ENCODE peak calls at places on chromosomes 1 and 21, in seven cellular contexts. X is mesenchymal stem cell, B is H9, T is mesendoderm, U is IMR-90, S is trophoblast cell, C is H1. G is an unnamed sample.

GRCh38 chr1:154157520-154158306 is 2.8 kb upstream of the NUP210L start:
- DNase-seq in U (peak; percentile 31), B (no peak), S (peak; percentile 35), C (no peak), X (no peak), T (peak; percentile 45), G (peak; percentile 6)

GRCh38 chr21:37208741-37209225 is 58.4 kb downstream of the VPS26C start:
- DNase-seq in T (no peak), C (no peak), S (no peak), X (no peak), U (no peak), B (no peak), G (no peak)

GRCh38 chr1:42006093-42006492 is 87.4 kb upstream of the HIVEP3 start:
- DNase-seq in T (no peak), C (no peak), S (no peak), B (no peak), X (no peak), U (no peak), G (no peak)

GRCh38 chr1:212638419-212639151 is 30.0 kb downstream of the ATF3 start:
- DNase-seq in T (no peak), X (peak; percentile 67), C (no peak), B (no peak), U (peak; percentile 76), S (no peak), G (no peak)

GRCh38 chr1:207892764-207893163 is 18.2 kb downstream of the CD34 start:
- DNase-seq in S (no peak), B (no peak), C (no peak), X (no peak), T (no peak), U (no peak), G (no peak)

GRCh38 chr1:83996621-83997020 is 2.3 kb downstream of the TTLL7 start:
- DNase-seq in T (no peak), U (peak; percentile 78), C (no peak), B (no peak), S (no peak), X (peak; percentile 59), G (no peak)

GRCh38 chr1:198623920-198624647 is 14.8 kb upstream of the PTPRC start:
- DNase-seq in T (no peak), U (peak; percentile 71), S (no peak), X (peak; percentile 33), C (no peak), B (no peak), G (no peak)

GRCh38 chr1:206895320-206895719 is 1.9 kb upstream of the IL24 start:
- DNase-seq in S (peak; percentile 94), B (no peak), X (no peak), C (no peak), U (no peak), T (peak; percentile 60), G (no peak)

GRCh38 chr1:18738126-18738525 is 107.5 kb downstream of the PAX7 start:
- DNase-seq in T (no peak), C (no peak), X (no peak), U (no peak), S (no peak), B (no peak), G (no peak)

GRCh38 chr21:42112857-42113256 is 41.7 kb downstream of the UMODL1 start:
- DNase-seq in S (no peak), X (peak; percentile 62), B (no peak), C (no peak), U (peak; percentile 68), T (no peak), G (no peak)

GRCh38 chr1:185155600-185156320 is 993 bp downstream of the TRMT1L start:
- DNase-seq in B (no peak), X (peak; percentile 59), C (no peak), T (no peak), U (peak; percentile 52), S (peak; percentile 8), G (peak; percentile 3)

DNA sequence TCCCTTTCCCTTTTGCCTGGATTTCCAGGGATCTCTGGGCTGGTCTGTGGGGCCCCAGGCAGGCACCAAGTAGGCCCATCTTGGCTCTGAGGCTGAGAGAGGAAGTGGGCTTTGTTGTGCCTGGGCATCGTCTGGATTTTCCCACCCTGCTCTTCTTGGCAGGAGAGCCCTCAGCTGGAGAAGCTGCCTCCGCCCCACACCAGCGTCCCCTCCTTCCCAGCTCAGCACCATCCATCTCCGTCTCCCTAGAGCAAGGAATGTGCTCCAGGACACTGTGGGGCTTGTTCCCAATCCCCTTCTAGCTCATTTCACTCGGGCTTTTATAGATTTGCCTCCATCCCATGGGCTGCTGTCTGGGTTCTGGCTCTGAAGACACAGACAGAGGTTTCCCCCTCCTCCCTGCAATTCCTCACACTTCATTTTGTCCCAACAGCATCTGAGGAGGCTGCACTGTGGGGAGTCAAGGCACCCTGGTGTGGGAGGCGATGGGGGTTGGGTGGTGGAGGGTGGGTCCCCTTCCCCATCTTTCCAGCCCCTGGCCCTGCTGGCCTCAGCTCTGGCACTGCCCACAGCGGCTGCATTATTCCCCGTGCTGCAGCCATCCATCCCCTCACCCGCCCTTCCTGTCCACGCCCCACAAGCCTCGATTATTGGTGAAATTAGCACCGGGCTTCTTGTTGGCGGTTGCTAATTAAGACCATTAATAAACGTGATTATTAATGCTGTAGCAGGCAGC is 21.6 kb downstream of the RHBG start:
- DNase-seq in B (no peak), S (no peak), C (no peak), X (no peak), U (no peak), T (no peak), G (no peak)
- H3K4me2 ChIP-seq in B (no peak overlapping the region), S (no peak overlapping the region), C (no peak overlapping the region), X (no peak overlapping the region), U (no peak overlapping the region), T (no peak overlapping the region), G (no peak overlapping the region)

DNA sequence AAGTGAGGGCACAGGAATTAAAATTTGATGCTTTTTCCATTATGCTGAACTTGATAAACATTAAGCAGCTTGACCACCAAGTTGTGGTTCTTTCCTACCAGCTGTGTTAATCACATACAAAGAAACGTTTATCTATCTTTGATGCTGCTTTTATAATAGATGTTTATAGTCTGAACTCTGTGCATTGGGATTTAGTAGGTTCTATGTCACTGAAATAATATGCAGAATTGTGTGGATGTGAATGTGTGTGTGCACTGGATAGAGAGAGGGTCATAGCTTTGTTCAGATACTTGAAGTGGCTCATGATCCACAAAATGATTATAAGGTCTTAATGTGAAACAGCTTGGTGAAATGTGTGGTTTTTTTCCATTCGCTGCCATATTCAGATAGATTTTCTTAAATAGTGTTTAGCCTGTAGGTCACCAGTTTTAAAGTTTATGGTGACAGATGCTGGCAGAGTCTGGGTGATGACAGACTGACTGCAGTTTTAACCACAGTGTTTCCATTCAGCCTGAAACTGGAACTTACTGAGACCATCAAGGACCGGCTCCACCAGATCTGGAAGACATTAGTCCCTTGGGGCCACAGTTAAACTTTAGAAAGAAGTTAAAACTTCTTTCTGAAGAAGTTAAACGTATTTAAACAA is 10.2 kb downstream of the DDI2 start:
- DNase-seq in S (no peak), B (no peak), C (no peak), X (peak; percentile 38), T (no peak), U (peak; percentile 26), G (no peak)
- H3K27ac ChIP-seq in S (no peak overlapping the region), B (no peak overlapping the region), C (no peak overlapping the region), X (no peak overlapping the region), T (no peak overlapping the region), U (no peak overlapping the region), G (no peak overlapping the region)

GRCh38 chr1:74426208-74426932 is 86.0 kb downstream of the LRRC53 start:
- DNase-seq in S (no peak), T (no peak), C (no peak), U (peak; percentile 17), B (no peak), X (no peak), G (no peak)

GRCh38 chr1:74427676-74428075 is 84.7 kb downstream of the LRRC53 start:
- DNase-seq in T (no peak), X (no peak), U (peak; percentile 72), C (no peak), S (no peak), B (no peak), G (no peak)

GRCh38 chr1:74425669-74426068 is 86.7 kb downstream of the LRRC53 start:
- DNase-seq in C (no peak), X (no peak), B (no peak), U (peak; percentile 65), T (no peak), S (no peak), G (no peak)

GRCh38 chr1:74432325-74432724 is 80.1 kb downstream of the LRRC53 start:
- DNase-seq in X (no peak), U (no peak), B (no peak), C (no peak), S (no peak), T (no peak), G (no peak)

DNA sequence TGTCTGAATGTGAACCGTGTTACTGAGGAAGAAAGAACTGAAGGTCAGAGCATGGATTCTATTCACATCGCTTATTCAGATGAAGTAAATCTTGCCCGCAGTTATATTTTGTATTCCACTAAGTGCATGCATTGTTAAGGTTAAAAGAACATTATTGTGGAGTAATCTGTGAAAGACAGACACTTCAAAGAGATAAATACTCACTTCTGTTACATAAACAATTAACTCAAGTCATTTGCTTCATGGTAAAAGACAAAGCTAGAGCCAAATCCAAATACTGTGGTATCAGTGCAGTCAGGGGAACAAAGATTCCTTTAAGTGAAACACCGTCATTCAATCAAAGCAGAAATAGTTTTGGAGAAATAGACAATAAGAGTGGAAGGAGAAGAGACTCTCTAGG is 81.9 kb downstream of the LRRC53 start:
- DNase-seq in S (no peak), B (no peak), X (no peak), T (no peak), U (no peak), C (no peak), G (no peak)
- H3K4ac ChIP-seq in S (no peak overlapping the region), B (no peak overlapping the region), X (no peak overlapping the region), T (no peak overlapping the region), U (no peak overlapping the region), C (no peak overlapping the region), G (no peak overlapping the region)

DNA sequence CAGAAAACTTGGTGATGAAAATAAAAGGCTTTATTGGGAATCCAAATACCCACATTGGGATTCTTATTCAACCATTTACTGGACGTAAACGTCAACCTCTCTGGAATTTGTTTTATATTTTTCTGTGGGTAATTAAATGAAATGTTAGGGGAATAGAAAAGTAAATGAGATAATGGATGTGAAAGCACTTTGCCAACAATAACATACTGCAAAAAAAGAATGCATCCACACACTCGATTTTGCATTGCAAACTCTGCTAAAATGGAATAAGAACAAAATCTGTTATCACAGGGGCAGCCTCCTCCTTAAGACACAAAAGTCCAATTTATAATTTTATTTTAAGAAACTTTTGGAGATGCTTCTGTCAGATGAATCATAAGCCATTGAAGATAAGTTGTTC is 88.4 kb downstream of the ERG start:
- DNase-seq in T (no peak), B (no peak), C (no peak), X (no peak), U (no peak), S (no peak), G (no peak)
- H3K4me2 ChIP-seq in T (no peak overlapping the region), B (no peak overlapping the region), C (no peak overlapping the region), X (no peak overlapping the region), U (no peak overlapping the region), S (no peak overlapping the region), G (no peak overlapping the region)

G was measured in neuronal stem cell.